ENCODE peak calls at places on chromosomes 11 and 22, in eight cellular contexts. M is dorsolateral prefrontal cortex, W is omental fat pad, J is neural crest cell, S is MCF 10A, O is foreskin fibroblast, R is HFFc6, K is cardiac fibroblast. P is an unnamed sample.

GRCh38 chr11:70210516-70210915 is 7.4 kb downstream of the FADD start:
- DNase-seq in S (no peak), J (no peak), M (no peak), R (no peak), O (no peak), K (no peak), W (no peak), P (no peak)

GRCh38 chr11:59102259-59102765 is 4.7 kb upstream of the FAM111B start:
- DNase-seq in W (no peak), K (peak), S (peak), O (peak), M (peak), J (peak), R (peak), P (peak)

GRCh38 chr22:45742866-45743450 is 71.3 kb downstream of the ATXN10 start:
- DNase-seq in O (peak), M (no peak), R (no peak), S (peak), K (peak), W (no peak), J (no peak), P (peak)

GRCh38 chr11:68641880-68642279 is 42.5 kb upstream of the GAL start:
- DNase-seq in M (no peak), O (no peak), K (no peak), R (no peak), J (no peak), S (no peak), W (no peak), P (no peak)

GRCh38 chr11:16468735-16469446 is 112.5 kb upstream of the SOX6 start:
- DNase-seq in J (no peak), R (no peak), K (no peak), M (no peak), S (peak), W (no peak), O (no peak), P (no peak)

GRCh38 chr22:39309364-39309861 is 10.0 kb downstream of the RPL3 start:
- DNase-seq in M (no peak), K (no peak), R (peak), O (no peak), S (peak), W (no peak), J (no peak), P (no peak)

GRCh38 chr11:124150684-124151083 is 32.5 kb upstream of the OR10D3 start:
- DNase-seq in W (no peak), R (no peak), S (no peak), O (no peak), K (no peak), J (no peak), M (no peak), P (no peak)

GRCh38 chr11:68380786-68381622 is 68.6 kb downstream of the LRP5 start:
- DNase-seq in M (no peak), J (no peak), O (no peak), K (peak), R (no peak), S (no peak), W (no peak), P (peak)

GRCh38 chr11:8610532-8611116 is 16.6 kb upstream of the STK33 start:
- DNase-seq in O (no peak), K (peak), M (no peak), J (no peak), W (no peak), R (no peak), S (no peak), P (peak)

GRCh38 chr11:7471071-7471470 is 14.2 kb upstream of the OLFML1 start:
- DNase-seq in O (no peak), M (no peak), W (no peak), R (no peak), J (no peak), K (no peak), S (no peak), P (no peak)

GRCh38 chr11:20125927-20126326 is 34.3 kb downstream of the DBX1 start:
- DNase-seq in K (peak), M (no peak), R (peak), J (no peak), W (no peak), O (peak), S (peak), P (peak)

GRCh38 chr11:83105167-83105566 is 33.5 kb upstream of the RAB30 start:
- DNase-seq in J (no peak), K (no peak), W (no peak), M (no peak), O (no peak), R (no peak), S (no peak), P (no peak)

GRCh38 chr22:50178471-50178864 is 7.2 kb upstream of the TRABD start:
- DNase-seq in J (no peak), K (no peak), M (no peak), R (no peak), W (no peak), S (no peak), O (no peak), P (no peak)

GRCh38 chr11:66017354-66017753 is 5.5 kb downstream of the CST6 start:
- DNase-seq in O (no peak), R (no peak), J (no peak), W (no peak), S (no peak), M (no peak), K (no peak), P (no peak)

GRCh38 chr22:19167106-19167869 is 11.2 kb downstream of the SLC25A1 start:
- DNase-seq in M (no peak), O (no peak), W (no peak), J (no peak), R (no peak), K (no peak), S (no peak), P (no peak)

GRCh38 chr11:46275964-46276641 is 1.4 kb upstream of the CREB3L1 start:
- DNase-seq in S (no peak), R (no peak), M (no peak), J (no peak), W (no peak), O (no peak), K (no peak), P (no peak)

GRCh38 chr22:24791362-24791761 is 14.6 kb upstream of the SGSM1 start:
- DNase-seq in W (no peak), S (no peak), K (no peak), O (no peak), R (no peak), M (no peak), J (no peak), P (no peak)

GRCh38 chr22:48318575-48319320 is 1508.9 kb downstream of the BRD1 start:
- DNase-seq in S (no peak), W (no peak), M (no peak), K (no peak), R (no peak), J (no peak), O (no peak), P (no peak)

GRCh38 chr22:47061226-47061625 is 298.8 kb downstream of the TBC1D22A start:
- DNase-seq in J (no peak), M (no peak), S (no peak), W (no peak), R (no peak), O (no peak), K (no peak), P (no peak)

GRCh38 chr11:76210920-76211851 is 4.9 kb upstream of the WNT11 start:
- DNase-seq in W (no peak), O (no peak), J (no peak), K (no peak), R (no peak), S (no peak), M (no peak), P (no peak)

GRCh38 chr11:122696662-122697061 is 41.1 kb downstream of the UBASH3B start:
- DNase-seq in K (no peak), S (no peak), M (no peak), W (no peak), O (no peak), J (no peak), R (no peak), P (no peak)

GRCh38 chr11:96141649-96142048 is 201.3 kb downstream of the MAML2 start:
- DNase-seq in O (no peak), S (no peak), W (no peak), M (no peak), R (no peak), J (no peak), K (no peak), P (no peak)

GRCh38 chr22:31951201-31952093 is 7.1 kb downstream of the YWHAH start:
- DNase-seq in K (no peak), J (no peak), O (no peak), R (no peak), S (no peak), M (no peak), W (no peak), P (no peak)

GRCh38 chr11:34972892-34973291 is 56.5 kb downstream of the PDHX start:
- DNase-seq in R (peak), O (peak), J (no peak), M (no peak), W (no peak), K (peak), S (no peak), P (peak)

GRCh38 chr22:44448271-44448780 is 49.7 kb downstream of the RTL6 start:
- DNase-seq in O (peak), W (peak), R (peak), S (peak), K (peak), J (no peak), M (peak), P (peak)

GRCh38 chr11:17595526-17596309 is 48.7 kb downstream of the OTOG start:
- DNase-seq in O (no peak), M (no peak), K (no peak), R (no peak), J (no peak), W (no peak), S (no peak), P (no peak)

GRCh38 chr11:93564895-93565294 is 21.7 kb upstream of the SMCO4 start:
- DNase-seq in K (no peak), W (no peak), O (no peak), R (no peak), J (no peak), M (no peak), S (no peak), P (no peak)

DNA sequence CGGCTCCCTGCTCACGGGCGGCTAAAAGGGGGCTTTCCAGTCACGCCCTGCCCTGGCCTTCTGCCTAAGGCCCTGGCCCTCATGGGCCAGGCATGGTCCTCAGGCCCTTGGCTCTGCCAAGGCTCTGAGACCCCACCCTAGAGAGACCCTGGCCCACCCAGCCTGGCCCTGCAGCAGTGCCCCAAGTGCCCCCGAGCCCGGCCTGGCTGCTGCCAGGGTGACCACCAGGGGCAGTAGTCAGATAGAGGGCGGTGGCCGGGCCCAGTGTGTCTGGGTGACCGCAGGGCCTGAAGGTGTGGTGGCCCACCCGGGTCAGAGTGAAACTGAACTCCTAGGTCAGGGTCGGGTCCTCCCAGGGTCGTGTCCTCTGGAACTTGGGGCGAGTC is 29.4 kb upstream of the CCDC188 start:
- DNase-seq in M (no peak), S (no peak), O (no peak), R (no peak), K (no peak), W (no peak), J (no peak), P (no peak)
- TF ChIP-seq CTCF in M (no peak), S (no peak), O (peak), R (peak), K (peak), W (no peak), J (peak), P (peak)

GRCh38 chr11:111360150-111361043 is 18.7 kb downstream of the POU2AF1 start:
- DNase-seq in R (no peak), S (no peak), O (no peak), W (no peak), M (no peak), K (no peak), J (no peak), P (no peak)
- TF ChIP-seq CTCF in R (no peak), S (no peak), O (no peak), W (no peak), M (no peak), K (no peak), J (no peak), P (no peak)

GRCh38 chr11:102268985-102269470 is 48.3 kb upstream of the BIRC3 start:
- DNase-seq in J (no peak), S (no peak), M (no peak), O (no peak), R (no peak), K (no peak), W (no peak), P (no peak)
- TF ChIP-seq CTCF in J (peak), S (peak), M (no peak), O (no peak), R (peak), K (no peak), W (no peak), P (no peak)

DNA sequence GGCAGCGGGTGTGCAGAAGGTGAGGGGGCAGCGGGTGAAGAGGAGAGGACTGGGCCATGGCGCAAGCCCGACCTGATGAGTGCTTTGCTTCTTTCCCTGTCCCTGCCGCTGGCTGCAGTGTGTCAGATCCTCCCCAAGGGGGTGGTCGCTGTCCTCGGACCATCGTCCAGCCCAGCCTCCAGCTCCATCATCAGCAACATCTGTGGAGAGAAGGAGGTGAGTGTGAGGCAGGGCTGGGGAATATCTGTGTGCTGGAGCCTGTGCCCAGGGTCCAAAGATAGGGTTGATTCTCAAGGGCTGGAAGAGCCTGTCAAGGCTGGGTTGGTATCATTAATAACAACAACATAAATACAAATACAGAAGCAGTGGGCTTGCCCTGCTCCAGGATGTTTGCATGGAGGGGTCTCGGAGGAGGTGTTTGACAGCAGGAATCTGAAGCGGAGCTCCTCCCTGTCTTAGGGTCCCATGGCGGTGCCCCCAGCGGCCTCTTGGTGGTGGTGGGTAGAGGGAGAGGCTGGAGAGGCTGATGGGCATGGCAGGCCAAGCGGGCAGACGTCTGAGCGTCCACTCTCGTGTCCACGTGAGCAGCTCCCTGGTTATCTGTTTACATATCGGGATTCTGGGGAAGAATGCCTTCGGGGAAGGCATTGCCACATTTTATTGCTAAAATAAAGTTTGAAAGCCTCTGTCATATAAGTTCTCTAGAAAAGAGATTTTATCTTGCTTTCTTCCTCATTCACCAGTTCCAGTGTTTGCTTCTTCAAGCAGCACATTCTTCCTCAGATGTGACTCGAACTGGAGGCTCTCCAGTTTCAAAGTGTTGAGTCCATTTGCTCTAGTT is 208.4 kb upstream of the TBCEL start:
- DNase-seq in R (no peak), M (no peak), W (no peak), J (no peak), O (no peak), K (no peak), S (no peak), P (no peak)
- TF ChIP-seq CTCF in R (no peak), M (no peak), W (no peak), J (no peak), O (no peak), K (no peak), S (no peak), P (peak)

GRCh38 chr22:43270314-43270908 is 72.8 kb downstream of the SCUBE1 start:
- DNase-seq in K (no peak), J (peak), M (no peak), W (no peak), S (no peak), R (no peak), O (no peak), P (peak)
- TF ChIP-seq CTCF in K (peak), J (no peak), M (no peak), W (no peak), S (peak), R (peak), O (peak), P (peak)

GRCh38 chr22:27715078-27715477 is 86.5 kb downstream of the MN1 start:
- DNase-seq in M (peak), O (no peak), R (no peak), J (no peak), S (no peak), W (no peak), K (no peak), P (peak)
- TF ChIP-seq CTCF in M (peak), O (no peak), R (peak), J (no peak), S (no peak), W (no peak), K (peak), P (peak)